ENCODE peak calls at places on chromosomes 12 and 14, in ten cellular contexts. One of them, this sample, is unnamed.

GRCh38 chr12:95577820-95578219 is 26.5 kb upstream of the USP44 start:
- DNase-seq in right lobe of liver: no peak
- DNase-seq in stomach: no peak
- DNase-seq in vagina: no peak
- DNase-seq in HCT116: no peak
- DNase-seq in esophagus squamous epithelium: no peak
- DNase-seq in A549: no peak
- DNase-seq in adrenal gland: no peak
- DNase-seq in Peyer's patch: no peak
- DNase-seq in IMR-90: no peak
- DNase-seq in this sample: no peak

GRCh38 chr12:41510470-41510869 is 322.4 kb downstream of the PDZRN4 start:
- DNase-seq in stomach: no peak
- DNase-seq in adrenal gland: no peak
- DNase-seq in Peyer's patch: no peak
- DNase-seq in vagina: no peak
- DNase-seq in HCT116: no peak
- DNase-seq in A549: no peak
- DNase-seq in IMR-90: no peak
- DNase-seq in right lobe of liver: no peak
- DNase-seq in esophagus squamous epithelium: no peak
- DNase-seq in this sample: no peak

GRCh38 chr12:34398366-34398705 is 376.0 kb downstream of the ALG10 start:
- DNase-seq in IMR-90: no peak
- DNase-seq in HCT116: no peak
- DNase-seq in Peyer's patch: peak; percentile 38
- DNase-seq in stomach: peak; percentile 16
- DNase-seq in adrenal gland: no peak
- DNase-seq in right lobe of liver: peak; percentile 28
- DNase-seq in A549: no peak
- DNase-seq in vagina: peak; percentile 79
- DNase-seq in esophagus squamous epithelium: no peak
- DNase-seq in this sample: peak; percentile 2

GRCh38 chr12:13889913-13890312 is 91.5 kb downstream of the GRIN2B start:
- DNase-seq in right lobe of liver: no peak
- DNase-seq in HCT116: no peak
- DNase-seq in IMR-90: no peak
- DNase-seq in stomach: no peak
- DNase-seq in vagina: no peak
- DNase-seq in A549: no peak
- DNase-seq in adrenal gland: no peak
- DNase-seq in esophagus squamous epithelium: no peak
- DNase-seq in Peyer's patch: no peak
- DNase-seq in this sample: no peak

GRCh38 chr14:61470954-61471279 is 149.5 kb downstream of the PRKCH start:
- DNase-seq in stomach: no peak
- DNase-seq in HCT116: no peak
- DNase-seq in esophagus squamous epithelium: no peak
- DNase-seq in vagina: no peak
- DNase-seq in right lobe of liver: no peak
- DNase-seq in A549: no peak
- DNase-seq in IMR-90: no peak
- DNase-seq in adrenal gland: no peak
- DNase-seq in Peyer's patch: no peak
- DNase-seq in this sample: no peak

GRCh38 chr14:67668559-67668958 is 5.9 kb downstream of the VTI1B start:
- DNase-seq in stomach: no peak
- DNase-seq in IMR-90: no peak
- DNase-seq in vagina: no peak
- DNase-seq in Peyer's patch: no peak
- DNase-seq in right lobe of liver: no peak
- DNase-seq in esophagus squamous epithelium: no peak
- DNase-seq in A549: no peak
- DNase-seq in HCT116: no peak
- DNase-seq in adrenal gland: no peak
- DNase-seq in this sample: no peak

GRCh38 chr12:8860165-8860961 is 37.9 kb downstream of the A2ML1 start:
- DNase-seq in IMR-90: peak; percentile 54
- DNase-seq in esophagus squamous epithelium: no peak
- DNase-seq in Peyer's patch: peak; percentile 64
- DNase-seq in stomach: peak; percentile 34
- DNase-seq in vagina: no peak
- DNase-seq in adrenal gland: peak; percentile 43
- DNase-seq in right lobe of liver: no peak
- DNase-seq in A549: no peak
- DNase-seq in HCT116: peak; percentile 27
- DNase-seq in this sample: peak; percentile 31

GRCh38 chr14:76486251-76486743 is 110.4 kb downstream of the ESRRB start:
- DNase-seq in right lobe of liver: no peak
- DNase-seq in stomach: no peak
- DNase-seq in A549: no peak
- DNase-seq in adrenal gland: no peak
- DNase-seq in esophagus squamous epithelium: no peak
- DNase-seq in Peyer's patch: no peak
- DNase-seq in HCT116: no peak
- DNase-seq in IMR-90: no peak
- DNase-seq in vagina: no peak
- DNase-seq in this sample: no peak

GRCh38 chr12:82099216-82099615 is 259.0 kb downstream of the CCDC59 start:
- DNase-seq in A549: no peak
- DNase-seq in adrenal gland: no peak
- DNase-seq in Peyer's patch: no peak
- DNase-seq in IMR-90: no peak
- DNase-seq in stomach: no peak
- DNase-seq in vagina: no peak
- DNase-seq in right lobe of liver: no peak
- DNase-seq in HCT116: no peak
- DNase-seq in esophagus squamous epithelium: no peak
- DNase-seq in this sample: no peak

GRCh38 chr12:123546281-123546680 is 12.8 kb upstream of the RILPL1 start:
- DNase-seq in IMR-90: peak; percentile 40
- DNase-seq in A549: peak; percentile 28
- DNase-seq in HCT116: no peak
- DNase-seq in adrenal gland: no peak
- DNase-seq in right lobe of liver: no peak
- DNase-seq in Peyer's patch: no peak
- DNase-seq in stomach: no peak
- DNase-seq in vagina: no peak
- DNase-seq in esophagus squamous epithelium: no peak
- DNase-seq in this sample: no peak

GRCh38 chr12:91406920-91407341 is 224.3 kb upstream of the DCN start:
- DNase-seq in right lobe of liver: no peak
- DNase-seq in IMR-90: no peak
- DNase-seq in HCT116: peak; percentile 13
- DNase-seq in esophagus squamous epithelium: no peak
- DNase-seq in A549: peak; percentile 20
- DNase-seq in Peyer's patch: no peak
- DNase-seq in stomach: no peak
- DNase-seq in vagina: no peak
- DNase-seq in adrenal gland: no peak
- DNase-seq in this sample: peak; percentile 10

GRCh38 chr14:55926007-55926406 is 192.2 kb upstream of the PELI2 start:
- DNase-seq in esophagus squamous epithelium: no peak
- DNase-seq in right lobe of liver: no peak
- DNase-seq in IMR-90: no peak
- DNase-seq in stomach: peak; percentile 57
- DNase-seq in HCT116: no peak
- DNase-seq in Peyer's patch: no peak
- DNase-seq in vagina: no peak
- DNase-seq in adrenal gland: peak; percentile 43
- DNase-seq in A549: no peak
- DNase-seq in this sample: no peak

GRCh38 chr14:65261425-65261920 is 151.1 kb upstream of the FUT8 start:
- DNase-seq in HCT116: no peak
- DNase-seq in adrenal gland: no peak
- DNase-seq in vagina: no peak
- DNase-seq in Peyer's patch: peak; percentile 2
- DNase-seq in esophagus squamous epithelium: no peak
- DNase-seq in IMR-90: peak; percentile 43
- DNase-seq in A549: no peak
- DNase-seq in right lobe of liver: no peak
- DNase-seq in stomach: no peak
- DNase-seq in this sample: no peak

GRCh38 chr14:93655078-93655750 is 133.1 kb downstream of the PRIMA1 start:
- DNase-seq in esophagus squamous epithelium: no peak
- DNase-seq in A549: peak; percentile 22
- DNase-seq in adrenal gland: peak; percentile 13
- DNase-seq in Peyer's patch: no peak
- DNase-seq in IMR-90: peak; percentile 35
- DNase-seq in stomach: no peak
- DNase-seq in HCT116: peak; percentile 48
- DNase-seq in vagina: no peak
- DNase-seq in right lobe of liver: no peak
- DNase-seq in this sample: no peak

GRCh38 chr14:29166507-29166906 is 399.9 kb downstream of the FOXG1 start:
- DNase-seq in right lobe of liver: no peak
- DNase-seq in vagina: no peak
- DNase-seq in stomach: no peak
- DNase-seq in Peyer's patch: no peak
- DNase-seq in A549: no peak
- DNase-seq in adrenal gland: no peak
- DNase-seq in HCT116: no peak
- DNase-seq in esophagus squamous epithelium: no peak
- DNase-seq in IMR-90: no peak
- DNase-seq in this sample: no peak

GRCh38 chr12:122064780-122065588 is 13.6 kb upstream of the MLXIP start:
- DNase-seq in Peyer's patch: no peak
- DNase-seq in A549: no peak
- DNase-seq in esophagus squamous epithelium: no peak
- DNase-seq in stomach: no peak
- DNase-seq in adrenal gland: no peak
- DNase-seq in HCT116: peak; percentile 63
- DNase-seq in vagina: no peak
- DNase-seq in IMR-90: peak; percentile 86
- DNase-seq in right lobe of liver: no peak
- DNase-seq in this sample: no peak
- H3K4me1 ChIP-seq in Peyer's patch: no peaks in the 10 kb centered on the region
- H3K4me1 ChIP-seq in A549: peaks cover 37% of the 10 kb centered on the region
- H3K4me1 ChIP-seq in esophagus squamous epithelium: peaks cover 33% of the 10 kb centered on the region
- H3K4me1 ChIP-seq in stomach: peaks cover 55% of the 10 kb centered on the region
- H3K4me1 ChIP-seq in adrenal gland: peaks cover 26% of the 10 kb centered on the region
- H3K4me1 ChIP-seq in HCT116: peaks cover 37% of the 10 kb centered on the region
- H3K4me1 ChIP-seq in vagina: peaks cover 55% of the 10 kb centered on the region
- H3K4me1 ChIP-seq in IMR-90: peaks cover 38% of the 10 kb centered on the region
- H3K4me1 ChIP-seq in right lobe of liver: no peaks in the 10 kb centered on the region
- H3K4me1 ChIP-seq in this sample: peaks cover 48% of the 10 kb centered on the region

GRCh38 chr14:69037790-69038448 is 58.8 kb upstream of the ACTN1 start:
- DNase-seq in Peyer's patch: no peak
- DNase-seq in right lobe of liver: no peak
- DNase-seq in adrenal gland: no peak
- DNase-seq in HCT116: no peak
- DNase-seq in esophagus squamous epithelium: no peak
- DNase-seq in stomach: no peak
- DNase-seq in A549: no peak
- DNase-seq in vagina: no peak
- DNase-seq in IMR-90: peak; percentile 52
- DNase-seq in this sample: no peak
- H3K27ac ChIP-seq in Peyer's patch: no peak overlapping the region
- H3K27ac ChIP-seq in right lobe of liver: peak overlapping the region; percentile 18
- H3K27ac ChIP-seq in adrenal gland: peak overlapping the region; percentile 64
- H3K27ac ChIP-seq in HCT116: no peak overlapping the region
- H3K27ac ChIP-seq in esophagus squamous epithelium: no peak overlapping the region
- H3K27ac ChIP-seq in stomach: peak overlapping the region; percentile 61
- H3K27ac ChIP-seq in A549: peak overlapping the region; percentile 83
- H3K27ac ChIP-seq in vagina: no peak overlapping the region
- H3K27ac ChIP-seq in IMR-90: peak overlapping the region; percentile 1
- H3K27ac ChIP-seq in this sample: peak overlapping the region; percentile 54

GRCh38 chr14:102823546-102823945 is 46.3 kb downstream of the TRAF3 start:
- DNase-seq in A549: no peak
- DNase-seq in Peyer's patch: no peak
- DNase-seq in stomach: no peak
- DNase-seq in IMR-90: no peak
- DNase-seq in right lobe of liver: no peak
- DNase-seq in vagina: no peak
- DNase-seq in HCT116: no peak
- DNase-seq in adrenal gland: no peak
- DNase-seq in esophagus squamous epithelium: no peak
- DNase-seq in this sample: no peak

GRCh38 chr14:102821252-102821651 is 44.0 kb downstream of the TRAF3 start:
- DNase-seq in HCT116: no peak
- DNase-seq in esophagus squamous epithelium: no peak
- DNase-seq in adrenal gland: no peak
- DNase-seq in A549: no peak
- DNase-seq in vagina: no peak
- DNase-seq in right lobe of liver: no peak
- DNase-seq in Peyer's patch: no peak
- DNase-seq in IMR-90: no peak
- DNase-seq in stomach: no peak
- DNase-seq in this sample: no peak

GRCh38 chr14:102819790-102820330 is 42.6 kb downstream of the TRAF3 start:
- DNase-seq in vagina: no peak
- DNase-seq in esophagus squamous epithelium: no peak
- DNase-seq in HCT116: no peak
- DNase-seq in right lobe of liver: no peak
- DNase-seq in adrenal gland: no peak
- DNase-seq in A549: no peak
- DNase-seq in IMR-90: peak; percentile 31
- DNase-seq in stomach: no peak
- DNase-seq in Peyer's patch: no peak
- DNase-seq in this sample: no peak

GRCh38 chr14:102824832-102825231 is 47.6 kb downstream of the TRAF3 start:
- DNase-seq in HCT116: no peak
- DNase-seq in Peyer's patch: no peak
- DNase-seq in esophagus squamous epithelium: no peak
- DNase-seq in IMR-90: peak; percentile 86
- DNase-seq in adrenal gland: no peak
- DNase-seq in stomach: no peak
- DNase-seq in A549: no peak
- DNase-seq in vagina: no peak
- DNase-seq in right lobe of liver: peak; percentile 90
- DNase-seq in this sample: no peak

DNA sequence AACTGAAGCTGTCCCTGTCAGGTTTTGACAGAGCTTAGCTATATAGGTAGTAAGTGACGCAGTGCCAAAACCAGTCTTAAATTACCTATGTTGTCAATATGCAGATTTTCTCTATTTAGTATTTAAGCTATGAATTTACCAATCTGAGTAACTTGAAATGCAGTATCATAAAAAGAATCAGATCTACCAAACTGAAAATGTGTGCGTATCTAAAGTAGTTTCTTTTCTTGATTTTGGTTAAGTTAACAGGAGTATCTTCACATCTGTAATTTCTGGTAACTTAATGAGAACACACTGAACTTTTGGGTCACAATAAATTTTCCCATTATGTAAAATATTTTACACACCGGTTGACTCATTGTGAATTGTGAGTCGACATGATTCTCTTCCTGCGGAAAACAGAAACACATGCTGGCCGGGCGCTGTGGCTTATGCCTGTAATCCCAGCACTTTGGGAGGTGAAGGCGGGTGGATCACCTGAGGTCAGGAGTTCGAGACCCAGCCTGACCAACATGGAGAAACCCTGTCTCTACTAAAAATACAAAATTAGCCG is 45.1 kb downstream of the TRAF3 start:
- DNase-seq in vagina: no peak
- DNase-seq in right lobe of liver: no peak
- DNase-seq in HCT116: no peak
- DNase-seq in esophagus squamous epithelium: no peak
- DNase-seq in adrenal gland: no peak
- DNase-seq in Peyer's patch: no peak
- DNase-seq in stomach: no peak
- DNase-seq in A549: no peak
- DNase-seq in IMR-90: peak; percentile 28
- DNase-seq in this sample: no peak
- TF ChIP-seq POLR2A in vagina: no peak
- TF ChIP-seq POLR2A in right lobe of liver: no peak
- TF ChIP-seq POLR2A in HCT116: no peak
- TF ChIP-seq POLR2A in esophagus squamous epithelium: no peak
- TF ChIP-seq POLR2A in adrenal gland: no peak
- TF ChIP-seq POLR2A in Peyer's patch: no peak
- TF ChIP-seq POLR2A in stomach: no peak
- TF ChIP-seq POLR2A in A549: no peak
- TF ChIP-seq POLR2A in IMR-90: no peak
- TF ChIP-seq POLR2A in this sample: no peak

GRCh38 chr14:95360828-95361227 is 41.1 kb upstream of the CLMN start:
- DNase-seq in HCT116: no peak
- DNase-seq in vagina: no peak
- DNase-seq in esophagus squamous epithelium: no peak
- DNase-seq in stomach: no peak
- DNase-seq in IMR-90: no peak
- DNase-seq in Peyer's patch: no peak
- DNase-seq in adrenal gland: no peak
- DNase-seq in A549: no peak
- DNase-seq in right lobe of liver: no peak
- DNase-seq in this sample: no peak
- H3K4me1 ChIP-seq in HCT116: peaks cover 6% of the 10 kb centered on the region
- H3K4me1 ChIP-seq in vagina: peaks cover 11% of the 10 kb centered on the region
- H3K4me1 ChIP-seq in esophagus squamous epithelium: peaks cover 6% of the 10 kb centered on the region
- H3K4me1 ChIP-seq in stomach: peaks cover 14% of the 10 kb centered on the region
- H3K4me1 ChIP-seq in IMR-90: no peaks in the 10 kb centered on the region
- H3K4me1 ChIP-seq in Peyer's patch: no peaks in the 10 kb centered on the region
- H3K4me1 ChIP-seq in adrenal gland: no peaks in the 10 kb centered on the region
- H3K4me1 ChIP-seq in A549: peaks cover 12% of the 10 kb centered on the region
- H3K4me1 ChIP-seq in right lobe of liver: peaks cover 2% of the 10 kb centered on the region
- H3K4me1 ChIP-seq in this sample: no peaks in the 10 kb centered on the region

This sample was measured in transverse colon.